ENCODE peak calls at places on chromosomes 13 and 19, in six cellular contexts. Q is IMR-90; C is cardiac fibroblast; H is CD4-positive, alpha-beta memory T cell; I is ascending aorta; P is AG10803. F is an unnamed sample.

GRCh38 chr19:55563261-55563690 is 17.4 kb downstream of the ZNF579 start:
- DNase-seq in I (no peak), P (peak), H (no peak), Q (no peak), C (peak), F (no peak)

GRCh38 chr13:37443538-37443937 is 155.0 kb downstream of the POSTN start:
- DNase-seq in Q (peak), I (no peak), P (peak), H (no peak), C (peak), F (no peak)

GRCh38 chr19:53884256-53884655 is 2.3 kb downstream of the PRKCG start:
- DNase-seq in Q (no peak), C (no peak), P (no peak), I (no peak), H (no peak), F (no peak)

GRCh38 chr13:37475151-37475550 is 123.4 kb downstream of the POSTN start:
- DNase-seq in I (no peak), P (no peak), H (no peak), C (no peak), Q (peak), F (no peak)

GRCh38 chr19:55165952-55166529 is 372 bp downstream of the DNAAF3 start:
- DNase-seq in H (no peak), I (peak), Q (peak), P (peak), C (peak), F (no peak)

GRCh38 chr19:45175663-45176345 is 2.2 kb downstream of the TRAPPC6A start:
- DNase-seq in Q (no peak), C (no peak), H (no peak), I (no peak), P (no peak), F (no peak)

GRCh38 chr19:32224371-32225244 is 120.8 kb upstream of the ZNF507 start:
- DNase-seq in C (peak), Q (peak), I (no peak), P (peak), H (peak), F (peak)

GRCh38 chr19:1590641-1591397 is 1.8 kb downstream of the MBD3 start:
- DNase-seq in H (peak), I (no peak), C (peak), P (no peak), Q (no peak), F (peak)

GRCh38 chr13:20035130-20035529 is 76.6 kb downstream of the ZMYM2 start:
- DNase-seq in P (no peak), I (no peak), Q (no peak), C (peak), H (no peak), F (peak)

GRCh38 chr13:51230473-51231105 is 8.4 kb downstream of the FAM124A start:
- DNase-seq in I (peak), Q (peak), P (peak), H (no peak), C (peak), F (no peak)

GRCh38 chr13:50732712-50733111 is 110.8 kb downstream of the DLEU7 start:
- DNase-seq in H (no peak), P (peak), Q (peak), I (no peak), C (peak), F (no peak)

GRCh38 chr13:44455781-44456180 is 82.2 kb downstream of the SERP2 start:
- DNase-seq in H (no peak), C (no peak), P (no peak), Q (no peak), I (no peak), F (no peak)

GRCh38 chr13:38824342-38824741 is 137.5 kb downstream of the FREM2 start:
- DNase-seq in H (no peak), I (no peak), P (no peak), C (no peak), Q (no peak), F (no peak)

GRCh38 chr13:104750377-104750776 is 1684.2 kb upstream of the SLC10A2 start:
- DNase-seq in C (no peak), P (no peak), I (no peak), H (no peak), Q (no peak), F (no peak)

GRCh38 chr13:32079586-32079985 is 48.0 kb downstream of the FRY start:
- DNase-seq in Q (no peak), I (no peak), P (no peak), H (no peak), C (no peak), F (no peak)

GRCh38 chr19:39590265-39590664 is 12.1 kb upstream of the LGALS13 start:
- DNase-seq in C (peak), Q (peak), H (no peak), I (no peak), P (no peak), F (peak)

GRCh38 chr19:15701757-15702589 is 25.9 kb upstream of the OR10H2 start:
- DNase-seq in P (no peak), H (no peak), I (no peak), C (no peak), Q (no peak), F (no peak)

GRCh38 chr13:113802090-113802531 is 43.1 kb downstream of the TMEM255B start:
- DNase-seq in Q (peak), C (peak), H (no peak), P (peak), I (no peak), F (no peak)

GRCh38 chr19:39514840-39515550 is at the start of gene SELENOV:
- DNase-seq in H (no peak), P (no peak), Q (no peak), I (no peak), C (peak), F (no peak)

GRCh38 chr19:15108145-15108844 is 1.1 kb downstream of the SYDE1 start:
- DNase-seq in C (no peak), I (no peak), Q (no peak), H (no peak), P (peak), F (no peak)

GRCh38 chr13:50326746-50327145 is 311.5 kb downstream of the KCNRG start:
- DNase-seq in Q (no peak), P (peak), C (no peak), I (no peak), H (no peak), F (no peak)

GRCh38 chr13:100983111-100983510 is 308.5 kb upstream of the TMTC4 start:
- DNase-seq in Q (no peak), H (no peak), P (no peak), I (no peak), C (no peak), F (no peak)

GRCh38 chr13:89936256-89936655 is 1411.2 kb upstream of the MIR17HG start:
- DNase-seq in H (no peak), C (no peak), P (no peak), Q (no peak), I (no peak), F (no peak)

GRCh38 chr13:24887759-24888158 is 123.8 kb downstream of the RNF17 start:
- DNase-seq in H (no peak), Q (no peak), C (no peak), P (no peak), I (no peak), F (no peak)

GRCh38 chr13:75879656-75880055 is 243.5 kb downstream of the LMO7 start:
- DNase-seq in H (no peak), Q (no peak), I (no peak), P (no peak), C (no peak), F (no peak)

GRCh38 chr13:31485651-31486051 is 253.7 kb upstream of the RXFP2 start:
- DNase-seq in P (no peak), Q (no peak), C (peak), H (no peak), I (no peak), F (no peak)

GRCh38 chr13:43180036-43180660 is 156.8 kb downstream of the DNAJC15 start:
- DNase-seq in I (no peak), P (no peak), C (no peak), Q (no peak), H (no peak), F (no peak)

DNA sequence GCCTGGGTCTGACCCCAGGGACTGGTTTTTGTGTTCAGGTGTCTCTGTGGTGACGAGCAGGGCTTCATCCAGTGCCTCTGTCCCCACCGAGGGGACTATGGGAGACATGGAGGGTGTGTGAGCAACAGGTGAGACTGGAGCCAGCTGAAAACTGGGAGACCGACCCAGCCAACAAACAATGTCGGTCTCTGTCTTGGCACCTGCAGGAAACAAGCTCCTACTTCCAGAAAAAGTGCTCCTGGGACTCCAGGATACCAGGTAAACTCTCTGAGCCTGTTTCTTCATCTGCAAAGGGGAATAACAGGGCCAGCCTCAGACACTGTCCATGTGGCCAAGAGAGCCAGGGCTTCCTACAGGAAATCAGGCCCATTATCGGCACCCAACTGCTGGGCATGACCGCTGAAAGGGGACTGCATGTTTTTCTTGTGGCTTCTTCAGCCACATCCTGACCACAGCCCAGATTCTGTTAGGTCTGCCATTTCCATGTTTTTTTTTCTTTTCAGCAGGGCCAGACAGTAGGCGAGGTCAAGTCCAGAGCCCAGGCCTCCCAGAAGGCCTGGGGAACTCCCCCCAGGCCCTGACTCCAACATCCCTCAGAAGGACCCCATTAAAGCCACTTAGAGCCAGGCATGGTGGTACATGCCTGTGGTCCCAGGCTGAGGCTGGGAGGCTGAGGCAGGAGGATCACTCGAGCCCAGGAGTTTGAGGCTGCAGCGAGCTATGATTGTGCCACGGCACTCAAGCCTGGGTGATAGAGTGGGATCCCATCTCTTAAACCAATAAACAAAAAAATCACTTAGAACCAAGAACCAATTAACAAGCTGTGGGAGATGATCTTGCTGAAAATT is 833 bp upstream of the BST2 start:
- DNase-seq in Q (no peak), P (peak), H (no peak), C (peak), I (no peak), F (peak)
- H3K4me3 ChIP-seq in Q (no peak), P (no peak), H (peak), C (no peak), I (peak), F (peak)

GRCh38 chr19:4971816-4972495 is 3.0 kb downstream of the KDM4B start:
- DNase-seq in P (no peak), I (no peak), Q (no peak), H (no peak), C (no peak), F (no peak)
- H3K4me3 ChIP-seq in P (peak), I (peak), Q (no peak), H (no peak), C (no peak), F (no peak)

GRCh38 chr13:95404141-95404882 is 103.1 kb upstream of the ABCC4 start:
- DNase-seq in P (peak), I (peak), H (peak), C (peak), Q (peak), F (peak)

DNA sequence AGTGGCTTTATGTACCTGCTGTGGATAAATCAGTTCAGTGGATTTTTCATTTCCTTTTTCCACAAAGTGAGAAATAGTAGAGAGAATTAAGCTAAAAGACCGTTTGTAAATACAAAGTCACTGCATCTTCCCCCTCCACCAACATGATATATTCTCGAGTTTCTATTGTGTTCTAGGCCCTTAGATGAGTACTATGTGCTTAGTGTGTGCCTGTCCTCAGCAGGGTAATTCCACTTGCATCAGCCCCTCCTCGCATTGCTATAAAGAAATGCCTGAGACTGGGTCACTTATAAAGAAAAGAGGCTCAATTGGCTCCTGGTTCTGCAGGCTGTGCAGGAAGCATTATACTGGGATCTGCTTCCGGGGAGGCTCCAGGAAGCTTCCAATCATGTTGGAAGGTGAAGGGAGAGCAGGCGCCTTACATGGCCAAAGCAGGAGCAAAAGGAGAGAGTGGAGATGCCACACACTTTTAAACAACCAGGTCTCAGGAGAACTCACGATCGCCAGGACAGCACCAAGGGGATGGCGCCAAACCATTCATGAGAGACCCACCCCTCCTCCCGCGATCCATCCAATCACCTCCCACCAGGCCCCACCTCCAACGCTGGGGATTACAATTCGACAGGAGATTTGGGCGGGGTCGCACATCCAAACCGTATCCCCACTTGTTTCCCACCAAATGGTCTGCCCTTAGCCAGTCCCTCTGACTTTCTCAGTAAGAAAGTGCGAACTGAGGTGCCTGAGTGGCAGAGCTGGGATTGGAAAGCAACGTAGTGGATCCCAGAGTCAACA is 102.3 kb upstream of the ABCC4 start:
- DNase-seq in Q (no peak), P (no peak), C (no peak), H (no peak), I (no peak), F (no peak)
- H3K4me3 ChIP-seq in Q (peak), P (peak), C (peak), H (peak), I (peak), F (no peak)

GRCh38 chr13:98346904-98347636 is 170.0 kb upstream of the RNF113B start:
- DNase-seq in P (no peak), H (no peak), C (no peak), Q (no peak), I (no peak), F (no peak)
- H3K4me3 ChIP-seq in P (no peak), H (no peak), C (no peak), Q (no peak), I (no peak), F (no peak)

GRCh38 chr13:99496322-99497142 is 4.7 kb upstream of the TM9SF2 start:
- DNase-seq in Q (peak), I (peak), H (peak), C (peak), P (peak), F (peak)
- H3K4me3 ChIP-seq in Q (peak), I (peak), H (peak), C (no peak), P (peak), F (peak)

DNA sequence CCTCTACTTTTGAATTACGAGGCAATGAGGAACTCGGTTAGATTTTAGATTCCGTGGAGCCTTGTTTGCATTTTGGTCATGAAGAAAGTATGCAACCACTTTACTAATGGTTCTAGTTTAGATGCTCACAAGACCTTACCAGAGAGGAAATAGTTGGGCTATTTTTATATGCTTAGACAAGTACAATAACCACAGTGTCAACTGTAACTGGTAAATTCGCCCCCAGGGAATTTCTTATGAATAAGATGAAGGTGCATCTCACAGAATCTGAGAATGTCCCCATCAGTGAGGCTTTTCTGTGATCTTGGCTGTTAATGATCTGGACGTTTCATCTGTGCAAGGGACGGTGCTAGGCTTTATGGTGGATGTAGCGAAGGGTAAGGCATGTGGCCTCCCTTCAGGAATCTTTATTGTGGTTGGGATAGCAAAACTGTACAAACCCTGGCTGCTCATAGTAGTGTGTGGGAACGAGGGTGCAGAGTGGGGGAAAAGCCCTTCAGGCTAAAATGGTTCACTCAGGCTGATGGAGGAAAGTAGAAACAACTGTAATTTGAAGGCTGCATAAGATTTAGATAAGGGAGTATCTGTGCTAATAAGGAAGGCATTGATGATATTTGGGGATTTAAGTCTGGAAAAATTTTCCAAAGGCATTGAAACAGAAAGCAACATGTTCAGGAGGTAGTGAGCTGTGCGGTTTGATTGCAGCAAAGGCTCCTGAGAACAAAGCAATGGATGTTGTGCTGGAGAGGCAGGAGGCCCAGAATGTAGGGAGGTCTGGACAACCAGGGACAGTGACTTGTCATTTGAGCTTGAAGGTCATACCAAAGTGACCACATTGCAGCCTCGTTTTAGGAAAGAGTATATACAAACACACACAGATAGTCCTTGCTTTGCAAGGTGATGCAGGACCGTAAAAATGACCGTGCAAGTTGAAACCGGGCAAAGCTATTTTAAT is 28.4 kb downstream of the UBAC2 start:
- DNase-seq in I (no peak), Q (peak), C (peak), H (no peak), P (peak), F (peak)
- H3K4me3 ChIP-seq in I (no peak), Q (no peak), C (no peak), H (no peak), P (no peak), F (peak)

GRCh38 chr19:41552558-41552957 is 23.4 kb upstream of the CEACAM21 start:
- DNase-seq in I (no peak), Q (no peak), C (no peak), P (no peak), H (no peak), F (no peak)
- H3K4me3 ChIP-seq in I (no peak), Q (no peak), C (no peak), P (no peak), H (peak), F (no peak)

DNA sequence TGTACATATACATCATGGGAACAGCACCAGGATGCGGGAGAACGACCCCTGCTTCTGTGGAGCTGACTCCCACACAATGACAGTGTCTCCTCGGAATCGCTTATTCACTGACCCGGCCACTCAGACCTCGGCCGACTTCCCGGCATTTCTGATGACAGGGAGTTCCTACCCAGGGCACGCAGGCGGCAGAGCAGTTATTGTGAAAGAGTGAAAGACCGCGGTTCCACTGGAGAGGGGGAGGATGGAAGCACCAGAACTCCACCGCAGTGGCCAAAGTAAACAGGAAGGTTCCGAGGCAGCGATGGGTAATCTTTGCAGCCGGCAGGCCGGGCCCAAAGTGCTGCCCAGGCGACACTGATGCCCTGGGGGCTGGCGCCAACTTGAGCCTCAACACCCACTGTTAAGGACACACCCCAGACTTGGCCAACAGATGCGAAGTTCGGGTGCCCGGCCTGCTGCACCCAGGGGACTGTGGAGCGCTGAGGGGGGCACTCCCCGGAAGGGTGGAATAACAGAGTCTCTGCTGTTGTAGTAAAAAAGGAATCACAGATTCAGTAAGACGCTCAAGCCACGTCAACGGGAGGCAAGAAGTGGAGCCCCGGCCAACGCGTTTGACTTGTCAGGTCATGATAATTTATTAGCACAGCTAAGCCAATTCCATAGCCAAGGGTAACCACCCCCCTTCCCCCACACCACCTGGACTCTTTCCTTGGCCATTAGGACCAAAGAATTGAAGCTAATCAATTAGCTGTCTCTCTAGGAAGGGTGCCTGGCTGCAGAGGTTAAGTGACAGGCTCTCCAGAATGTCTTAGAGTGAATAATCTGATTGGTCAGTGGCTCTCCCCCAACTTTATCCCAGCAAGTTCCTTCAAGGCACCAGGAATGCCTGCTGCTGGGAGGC is 5.8 kb downstream of the MLLT1 start:
- DNase-seq in Q (peak), I (peak), H (no peak), P (peak), C (peak), F (no peak)
- H3K4me3 ChIP-seq in Q (peak), I (peak), H (no peak), P (peak), C (peak), F (no peak)